ENCODE peak calls at places on chromosome 7, in ten cellular contexts. One of them, this sample, is unnamed.

GRCh38 chr7:80450621-80451308 is 61.1 kb downstream of the GNAT3 start:
- DNase-seq in cerebellar cortex: no peak
- DNase-seq in neural progenitor cell: no peak
- DNase-seq in NCI-H460: no peak
- DNase-seq in suprapubic skin: no peak
- DNase-seq in HuH-7: no peak
- DNase-seq in endothelial cell of umbilical vein: no peak
- DNase-seq in iPS DF 6.9: no peak
- DNase-seq in stimulated activated CD4-positive, alpha-beta T cell treated with anti-CD3 and anti-CD28 coated beads, TNF-alpha, amount 100 ng/mL, for 4 hours: no peak
- DNase-seq in IMR-90: peak; percentile 79
- DNase-seq in this sample: no peak

GRCh38 chr7:8480466-8480865 is 47.1 kb downstream of the NXPH1 start:
- DNase-seq in IMR-90: no peak
- DNase-seq in stimulated activated CD4-positive, alpha-beta T cell treated with anti-CD3 and anti-CD28 coated beads, TNF-alpha, amount 100 ng/mL, for 4 hours: no peak
- DNase-seq in NCI-H460: peak; percentile 85
- DNase-seq in cerebellar cortex: no peak
- DNase-seq in suprapubic skin: no peak
- DNase-seq in endothelial cell of umbilical vein: no peak
- DNase-seq in neural progenitor cell: no peak
- DNase-seq in HuH-7: no peak
- DNase-seq in iPS DF 6.9: no peak
- DNase-seq in this sample: peak; percentile 88

GRCh38 chr7:43247757-43248156 is 135.3 kb downstream of the HECW1 start:
- DNase-seq in endothelial cell of umbilical vein: no peak
- DNase-seq in NCI-H460: no peak
- DNase-seq in suprapubic skin: no peak
- DNase-seq in cerebellar cortex: no peak
- DNase-seq in iPS DF 6.9: no peak
- DNase-seq in neural progenitor cell: no peak
- DNase-seq in HuH-7: no peak
- DNase-seq in IMR-90: no peak
- DNase-seq in stimulated activated CD4-positive, alpha-beta T cell treated with anti-CD3 and anti-CD28 coated beads, TNF-alpha, amount 100 ng/mL, for 4 hours: no peak
- DNase-seq in this sample: no peak

GRCh38 chr7:157482517-157483120 is 145.8 kb downstream of the DNAJB6 start:
- DNase-seq in neural progenitor cell: no peak
- DNase-seq in NCI-H460: no peak
- DNase-seq in HuH-7: no peak
- DNase-seq in iPS DF 6.9: no peak
- DNase-seq in endothelial cell of umbilical vein: no peak
- DNase-seq in suprapubic skin: no peak
- DNase-seq in IMR-90: no peak
- DNase-seq in cerebellar cortex: no peak
- DNase-seq in stimulated activated CD4-positive, alpha-beta T cell treated with anti-CD3 and anti-CD28 coated beads, TNF-alpha, amount 100 ng/mL, for 4 hours: no peak
- DNase-seq in this sample: no peak

GRCh38 chr7:42952328-42952727 is 20.2 kb downstream of the MRPL32 start:
- DNase-seq in stimulated activated CD4-positive, alpha-beta T cell treated with anti-CD3 and anti-CD28 coated beads, TNF-alpha, amount 100 ng/mL, for 4 hours: no peak
- DNase-seq in iPS DF 6.9: no peak
- DNase-seq in cerebellar cortex: no peak
- DNase-seq in IMR-90: no peak
- DNase-seq in neural progenitor cell: no peak
- DNase-seq in suprapubic skin: no peak
- DNase-seq in endothelial cell of umbilical vein: no peak
- DNase-seq in NCI-H460: no peak
- DNase-seq in HuH-7: no peak
- DNase-seq in this sample: no peak

GRCh38 chr7:28315565-28316420 is 96.5 kb upstream of the CREB5 start:
- DNase-seq in stimulated activated CD4-positive, alpha-beta T cell treated with anti-CD3 and anti-CD28 coated beads, TNF-alpha, amount 100 ng/mL, for 4 hours: no peak
- DNase-seq in cerebellar cortex: no peak
- DNase-seq in suprapubic skin: peak; percentile 78
- DNase-seq in neural progenitor cell: no peak
- DNase-seq in HuH-7: no peak
- DNase-seq in iPS DF 6.9: no peak
- DNase-seq in IMR-90: peak; percentile 87
- DNase-seq in endothelial cell of umbilical vein: no peak
- DNase-seq in NCI-H460: no peak
- DNase-seq in this sample: no peak

GRCh38 chr7:99953649-99954048 is 22.2 kb downstream of the AZGP1 start:
- DNase-seq in IMR-90: peak; percentile 2
- DNase-seq in neural progenitor cell: no peak
- DNase-seq in suprapubic skin: no peak
- DNase-seq in stimulated activated CD4-positive, alpha-beta T cell treated with anti-CD3 and anti-CD28 coated beads, TNF-alpha, amount 100 ng/mL, for 4 hours: no peak
- DNase-seq in endothelial cell of umbilical vein: no peak
- DNase-seq in cerebellar cortex: no peak
- DNase-seq in NCI-H460: peak; percentile 23
- DNase-seq in HuH-7: no peak
- DNase-seq in iPS DF 6.9: no peak
- DNase-seq in this sample: no peak

GRCh38 chr7:103751476-103751875 is 238.0 kb downstream of the RELN start:
- DNase-seq in NCI-H460: no peak
- DNase-seq in HuH-7: no peak
- DNase-seq in stimulated activated CD4-positive, alpha-beta T cell treated with anti-CD3 and anti-CD28 coated beads, TNF-alpha, amount 100 ng/mL, for 4 hours: no peak
- DNase-seq in endothelial cell of umbilical vein: no peak
- DNase-seq in cerebellar cortex: peak; percentile 97
- DNase-seq in IMR-90: no peak
- DNase-seq in neural progenitor cell: no peak
- DNase-seq in iPS DF 6.9: no peak
- DNase-seq in suprapubic skin: no peak
- DNase-seq in this sample: no peak

GRCh38 chr7:123120286-123120685 is 79.5 kb downstream of the SLC13A1 start:
- DNase-seq in stimulated activated CD4-positive, alpha-beta T cell treated with anti-CD3 and anti-CD28 coated beads, TNF-alpha, amount 100 ng/mL, for 4 hours: no peak
- DNase-seq in cerebellar cortex: no peak
- DNase-seq in HuH-7: no peak
- DNase-seq in neural progenitor cell: no peak
- DNase-seq in IMR-90: no peak
- DNase-seq in NCI-H460: no peak
- DNase-seq in suprapubic skin: no peak
- DNase-seq in iPS DF 6.9: no peak
- DNase-seq in endothelial cell of umbilical vein: peak; percentile 29
- DNase-seq in this sample: peak; percentile 16

GRCh38 chr7:132203021-132203420 is 373.2 kb downstream of the PLXNA4 start:
- DNase-seq in cerebellar cortex: no peak
- DNase-seq in IMR-90: no peak
- DNase-seq in stimulated activated CD4-positive, alpha-beta T cell treated with anti-CD3 and anti-CD28 coated beads, TNF-alpha, amount 100 ng/mL, for 4 hours: no peak
- DNase-seq in neural progenitor cell: no peak
- DNase-seq in iPS DF 6.9: no peak
- DNase-seq in HuH-7: no peak
- DNase-seq in endothelial cell of umbilical vein: no peak
- DNase-seq in NCI-H460: no peak
- DNase-seq in suprapubic skin: no peak
- DNase-seq in this sample: no peak

GRCh38 chr7:151167197-151167911 is at the start of gene GBX1:
- DNase-seq in neural progenitor cell: peak; percentile 75
- DNase-seq in iPS DF 6.9: no peak
- DNase-seq in stimulated activated CD4-positive, alpha-beta T cell treated with anti-CD3 and anti-CD28 coated beads, TNF-alpha, amount 100 ng/mL, for 4 hours: no peak
- DNase-seq in cerebellar cortex: no peak
- DNase-seq in HuH-7: peak; percentile 67
- DNase-seq in NCI-H460: no peak
- DNase-seq in endothelial cell of umbilical vein: no peak
- DNase-seq in IMR-90: no peak
- DNase-seq in suprapubic skin: no peak
- DNase-seq in this sample: no peak

GRCh38 chr7:26759108-26759507 is 105.3 kb downstream of the SKAP2 start:
- DNase-seq in suprapubic skin: no peak
- DNase-seq in HuH-7: no peak
- DNase-seq in stimulated activated CD4-positive, alpha-beta T cell treated with anti-CD3 and anti-CD28 coated beads, TNF-alpha, amount 100 ng/mL, for 4 hours: no peak
- DNase-seq in NCI-H460: no peak
- DNase-seq in neural progenitor cell: no peak
- DNase-seq in IMR-90: no peak
- DNase-seq in cerebellar cortex: no peak
- DNase-seq in iPS DF 6.9: no peak
- DNase-seq in endothelial cell of umbilical vein: no peak
- DNase-seq in this sample: no peak

GRCh38 chr7:73483171-73483570 is 38.9 kb downstream of the BAZ1B start:
- DNase-seq in NCI-H460: no peak
- DNase-seq in iPS DF 6.9: no peak
- DNase-seq in IMR-90: no peak
- DNase-seq in neural progenitor cell: no peak
- DNase-seq in suprapubic skin: no peak
- DNase-seq in HuH-7: no peak
- DNase-seq in cerebellar cortex: no peak
- DNase-seq in endothelial cell of umbilical vein: no peak
- DNase-seq in stimulated activated CD4-positive, alpha-beta T cell treated with anti-CD3 and anti-CD28 coated beads, TNF-alpha, amount 100 ng/mL, for 4 hours: no peak
- DNase-seq in this sample: no peak

GRCh38 chr7:156747718-156748117 is 107.1 kb downstream of the RNF32 start:
- DNase-seq in cerebellar cortex: no peak
- DNase-seq in neural progenitor cell: no peak
- DNase-seq in IMR-90: no peak
- DNase-seq in iPS DF 6.9: no peak
- DNase-seq in suprapubic skin: no peak
- DNase-seq in HuH-7: no peak
- DNase-seq in NCI-H460: no peak
- DNase-seq in endothelial cell of umbilical vein: no peak
- DNase-seq in stimulated activated CD4-positive, alpha-beta T cell treated with anti-CD3 and anti-CD28 coated beads, TNF-alpha, amount 100 ng/mL, for 4 hours: no peak
- DNase-seq in this sample: no peak

GRCh38 chr7:83876593-83876992 is 227.7 kb upstream of the SEMA3E start:
- DNase-seq in IMR-90: peak; percentile 7
- DNase-seq in cerebellar cortex: no peak
- DNase-seq in iPS DF 6.9: no peak
- DNase-seq in suprapubic skin: no peak
- DNase-seq in neural progenitor cell: no peak
- DNase-seq in endothelial cell of umbilical vein: no peak
- DNase-seq in stimulated activated CD4-positive, alpha-beta T cell treated with anti-CD3 and anti-CD28 coated beads, TNF-alpha, amount 100 ng/mL, for 4 hours: no peak
- DNase-seq in HuH-7: no peak
- DNase-seq in NCI-H460: peak; percentile 61
- DNase-seq in this sample: no peak

GRCh38 chr7:50211306-50212015 is 93.1 kb upstream of the IKZF1 start:
- DNase-seq in HuH-7: no peak
- DNase-seq in iPS DF 6.9: no peak
- DNase-seq in IMR-90: no peak
- DNase-seq in neural progenitor cell: no peak
- DNase-seq in cerebellar cortex: peak; percentile 83
- DNase-seq in suprapubic skin: no peak
- DNase-seq in NCI-H460: no peak
- DNase-seq in stimulated activated CD4-positive, alpha-beta T cell treated with anti-CD3 and anti-CD28 coated beads, TNF-alpha, amount 100 ng/mL, for 4 hours: no peak
- DNase-seq in endothelial cell of umbilical vein: no peak
- DNase-seq in this sample: no peak

GRCh38 chr7:17369686-17370426 is 71.4 kb downstream of the AHR start:
- DNase-seq in NCI-H460: peak; percentile 85
- DNase-seq in endothelial cell of umbilical vein: no peak
- DNase-seq in cerebellar cortex: no peak
- DNase-seq in HuH-7: peak; percentile 46
- DNase-seq in iPS DF 6.9: no peak
- DNase-seq in neural progenitor cell: no peak
- DNase-seq in IMR-90: peak; percentile 97
- DNase-seq in suprapubic skin: no peak
- DNase-seq in stimulated activated CD4-positive, alpha-beta T cell treated with anti-CD3 and anti-CD28 coated beads, TNF-alpha, amount 100 ng/mL, for 4 hours: no peak
- DNase-seq in this sample: peak; percentile 59

GRCh38 chr7:2621948-2622640 is 9.7 kb upstream of the TTYH3 start:
- DNase-seq in stimulated activated CD4-positive, alpha-beta T cell treated with anti-CD3 and anti-CD28 coated beads, TNF-alpha, amount 100 ng/mL, for 4 hours: no peak
- DNase-seq in HuH-7: peak; percentile 65
- DNase-seq in iPS DF 6.9: no peak
- DNase-seq in suprapubic skin: no peak
- DNase-seq in endothelial cell of umbilical vein: peak; percentile 16
- DNase-seq in IMR-90: no peak
- DNase-seq in NCI-H460: no peak
- DNase-seq in cerebellar cortex: no peak
- DNase-seq in neural progenitor cell: peak; percentile 70
- DNase-seq in this sample: no peak

GRCh38 chr7:114481995-114482394 is 67.4 kb downstream of the FOXP2 start:
- DNase-seq in neural progenitor cell: no peak
- DNase-seq in iPS DF 6.9: no peak
- DNase-seq in suprapubic skin: no peak
- DNase-seq in endothelial cell of umbilical vein: peak; percentile 66
- DNase-seq in cerebellar cortex: no peak
- DNase-seq in NCI-H460: no peak
- DNase-seq in IMR-90: peak; percentile 69
- DNase-seq in stimulated activated CD4-positive, alpha-beta T cell treated with anti-CD3 and anti-CD28 coated beads, TNF-alpha, amount 100 ng/mL, for 4 hours: no peak
- DNase-seq in HuH-7: no peak
- DNase-seq in this sample: no peak

GRCh38 chr7:71661671-71662224 is 529.8 kb downstream of the GALNT17 start:
- DNase-seq in neural progenitor cell: no peak
- DNase-seq in IMR-90: no peak
- DNase-seq in endothelial cell of umbilical vein: no peak
- DNase-seq in suprapubic skin: no peak
- DNase-seq in iPS DF 6.9: no peak
- DNase-seq in HuH-7: no peak
- DNase-seq in stimulated activated CD4-positive, alpha-beta T cell treated with anti-CD3 and anti-CD28 coated beads, TNF-alpha, amount 100 ng/mL, for 4 hours: no peak
- DNase-seq in cerebellar cortex: no peak
- DNase-seq in NCI-H460: no peak
- DNase-seq in this sample: no peak

GRCh38 chr7:108193593-108194498 is 63.7 kb upstream of the LAMB4 start:
- DNase-seq in suprapubic skin: no peak
- DNase-seq in NCI-H460: no peak
- DNase-seq in IMR-90: no peak
- DNase-seq in stimulated activated CD4-positive, alpha-beta T cell treated with anti-CD3 and anti-CD28 coated beads, TNF-alpha, amount 100 ng/mL, for 4 hours: no peak
- DNase-seq in cerebellar cortex: no peak
- DNase-seq in iPS DF 6.9: no peak
- DNase-seq in endothelial cell of umbilical vein: no peak
- DNase-seq in neural progenitor cell: no peak
- DNase-seq in HuH-7: peak; percentile 11
- DNase-seq in this sample: no peak

GRCh38 chr7:17535776-17536175 is 237.3 kb downstream of the AHR start:
- DNase-seq in NCI-H460: no peak
- DNase-seq in iPS DF 6.9: no peak
- DNase-seq in suprapubic skin: no peak
- DNase-seq in IMR-90: peak; percentile 53
- DNase-seq in endothelial cell of umbilical vein: no peak
- DNase-seq in cerebellar cortex: no peak
- DNase-seq in stimulated activated CD4-positive, alpha-beta T cell treated with anti-CD3 and anti-CD28 coated beads, TNF-alpha, amount 100 ng/mL, for 4 hours: no peak
- DNase-seq in HuH-7: no peak
- DNase-seq in neural progenitor cell: no peak
- DNase-seq in this sample: no peak

GRCh38 chr7:75650062-75650461 is 88.7 kb downstream of the HIP1 start:
- DNase-seq in neural progenitor cell: peak; percentile 64
- DNase-seq in stimulated activated CD4-positive, alpha-beta T cell treated with anti-CD3 and anti-CD28 coated beads, TNF-alpha, amount 100 ng/mL, for 4 hours: no peak
- DNase-seq in iPS DF 6.9: no peak
- DNase-seq in NCI-H460: no peak
- DNase-seq in HuH-7: peak; percentile 44
- DNase-seq in endothelial cell of umbilical vein: peak; percentile 54
- DNase-seq in cerebellar cortex: no peak
- DNase-seq in suprapubic skin: no peak
- DNase-seq in IMR-90: no peak
- DNase-seq in this sample: peak; percentile 30

GRCh38 chr7:100220833-100221718 is 1.3 kb downstream of the PVRIG start:
- DNase-seq in NCI-H460: no peak
- DNase-seq in IMR-90: no peak
- DNase-seq in stimulated activated CD4-positive, alpha-beta T cell treated with anti-CD3 and anti-CD28 coated beads, TNF-alpha, amount 100 ng/mL, for 4 hours: peak; percentile 66
- DNase-seq in endothelial cell of umbilical vein: no peak
- DNase-seq in suprapubic skin: no peak
- DNase-seq in neural progenitor cell: no peak
- DNase-seq in HuH-7: no peak
- DNase-seq in cerebellar cortex: no peak
- DNase-seq in iPS DF 6.9: no peak
- DNase-seq in this sample: no peak

GRCh38 chr7:55787796-55788195 is 74.8 kb downstream of the SEPTIN14 start:
- DNase-seq in iPS DF 6.9: no peak
- DNase-seq in neural progenitor cell: no peak
- DNase-seq in cerebellar cortex: no peak
- DNase-seq in IMR-90: no peak
- DNase-seq in suprapubic skin: peak; percentile 56
- DNase-seq in endothelial cell of umbilical vein: no peak
- DNase-seq in HuH-7: no peak
- DNase-seq in stimulated activated CD4-positive, alpha-beta T cell treated with anti-CD3 and anti-CD28 coated beads, TNF-alpha, amount 100 ng/mL, for 4 hours: no peak
- DNase-seq in NCI-H460: no peak
- DNase-seq in this sample: no peak